ENCODE peak calls at places on chromosomes 2 and 18, in ten cellular contexts. One of them, this sample, is unnamed.

GRCh38 chr18:715626-716025 is 3.2 kb upstream of the ENOSF1 start:
- DNase-seq in type B pancreatic cell: no peak
- DNase-seq in astrocyte of the spinal cord: peak
- DNase-seq in HFF-Myc: no peak
- DNase-seq in upper lobe of right lung: no peak
- DNase-seq in fibroblast of lung: peak
- DNase-seq in nephron progenitor cell: no peak
- DNase-seq in GM23338: no peak
- DNase-seq in AG04449: peak
- DNase-seq in Panc1: no peak
- DNase-seq in this sample: peak

GRCh38 chr2:65527451-65528240 is 95.2 kb upstream of the SPRED2 start:
- DNase-seq in HFF-Myc: no peak
- DNase-seq in fibroblast of lung: no peak
- DNase-seq in AG04449: no peak
- DNase-seq in type B pancreatic cell: no peak
- DNase-seq in Panc1: no peak
- DNase-seq in astrocyte of the spinal cord: no peak
- DNase-seq in upper lobe of right lung: no peak
- DNase-seq in nephron progenitor cell: no peak
- DNase-seq in GM23338: no peak
- DNase-seq in this sample: peak

GRCh38 chr2:204015118-204015842 is 78.7 kb downstream of the ICOS start:
- DNase-seq in type B pancreatic cell: no peak
- DNase-seq in nephron progenitor cell: no peak
- DNase-seq in Panc1: no peak
- DNase-seq in fibroblast of lung: no peak
- DNase-seq in GM23338: no peak
- DNase-seq in astrocyte of the spinal cord: no peak
- DNase-seq in AG04449: no peak
- DNase-seq in upper lobe of right lung: no peak
- DNase-seq in HFF-Myc: no peak
- DNase-seq in this sample: no peak

GRCh38 chr2:231395188-231396057 is at the start of gene B3GNT7:
- DNase-seq in GM23338: peak
- DNase-seq in Panc1: no peak
- DNase-seq in upper lobe of right lung: peak
- DNase-seq in AG04449: no peak
- DNase-seq in fibroblast of lung: no peak
- DNase-seq in HFF-Myc: no peak
- DNase-seq in astrocyte of the spinal cord: no peak
- DNase-seq in nephron progenitor cell: peak
- DNase-seq in type B pancreatic cell: no peak
- DNase-seq in this sample: no peak

GRCh38 chr2:974054-974453 is 23.4 kb downstream of the SNTG2 start:
- DNase-seq in Panc1: no peak
- DNase-seq in nephron progenitor cell: no peak
- DNase-seq in HFF-Myc: no peak
- DNase-seq in upper lobe of right lung: no peak
- DNase-seq in type B pancreatic cell: no peak
- DNase-seq in fibroblast of lung: no peak
- DNase-seq in astrocyte of the spinal cord: no peak
- DNase-seq in GM23338: no peak
- DNase-seq in AG04449: no peak
- DNase-seq in this sample: no peak

GRCh38 chr18:49020621-49021021 is 69.9 kb upstream of the SMAD7 start:
- DNase-seq in GM23338: no peak
- DNase-seq in upper lobe of right lung: peak
- DNase-seq in AG04449: no peak
- DNase-seq in HFF-Myc: no peak
- DNase-seq in fibroblast of lung: no peak
- DNase-seq in nephron progenitor cell: no peak
- DNase-seq in Panc1: no peak
- DNase-seq in astrocyte of the spinal cord: no peak
- DNase-seq in type B pancreatic cell: peak
- DNase-seq in this sample: no peak

GRCh38 chr18:48042431-48042830 is 112.0 kb upstream of the SMAD2 start:
- DNase-seq in nephron progenitor cell: no peak
- DNase-seq in astrocyte of the spinal cord: no peak
- DNase-seq in upper lobe of right lung: peak
- DNase-seq in HFF-Myc: no peak
- DNase-seq in AG04449: no peak
- DNase-seq in Panc1: no peak
- DNase-seq in GM23338: no peak
- DNase-seq in fibroblast of lung: no peak
- DNase-seq in type B pancreatic cell: no peak
- DNase-seq in this sample: no peak

GRCh38 chr2:241559489-241560180 is 1.1 kb downstream of the BOK start:
- DNase-seq in GM23338: peak
- DNase-seq in astrocyte of the spinal cord: peak
- DNase-seq in type B pancreatic cell: no peak
- DNase-seq in fibroblast of lung: peak
- DNase-seq in AG04449: no peak
- DNase-seq in HFF-Myc: no peak
- DNase-seq in Panc1: no peak
- DNase-seq in upper lobe of right lung: peak
- DNase-seq in nephron progenitor cell: peak
- DNase-seq in this sample: peak

GRCh38 chr18:58221060-58221725 is 177.2 kb downstream of the NEDD4L start:
- DNase-seq in AG04449: no peak
- DNase-seq in GM23338: peak
- DNase-seq in type B pancreatic cell: no peak
- DNase-seq in astrocyte of the spinal cord: peak
- DNase-seq in fibroblast of lung: peak
- DNase-seq in nephron progenitor cell: no peak
- DNase-seq in Panc1: peak
- DNase-seq in upper lobe of right lung: no peak
- DNase-seq in HFF-Myc: no peak
- DNase-seq in this sample: peak

GRCh38 chr2:239660390-239661228 is 259.8 kb upstream of the HDAC4 start:
- DNase-seq in fibroblast of lung: no peak
- DNase-seq in astrocyte of the spinal cord: no peak
- DNase-seq in nephron progenitor cell: no peak
- DNase-seq in AG04449: no peak
- DNase-seq in type B pancreatic cell: no peak
- DNase-seq in upper lobe of right lung: no peak
- DNase-seq in GM23338: no peak
- DNase-seq in Panc1: no peak
- DNase-seq in HFF-Myc: no peak
- DNase-seq in this sample: no peak
- TF ChIP-seq CTCF in fibroblast of lung: no peak
- TF ChIP-seq CTCF in astrocyte of the spinal cord: no peak
- TF ChIP-seq CTCF in nephron progenitor cell: no peak
- TF ChIP-seq CTCF in AG04449: no peak
- TF ChIP-seq CTCF in type B pancreatic cell: no peak
- TF ChIP-seq CTCF in upper lobe of right lung: no peak
- TF ChIP-seq CTCF in GM23338: no peak
- TF ChIP-seq CTCF in Panc1: no peak
- TF ChIP-seq CTCF in HFF-Myc: no peak
- TF ChIP-seq CTCF in this sample: no peak

GRCh38 chr2:100730290-100730868 is 89.6 kb upstream of the NPAS2 start:
- DNase-seq in nephron progenitor cell: peak
- DNase-seq in astrocyte of the spinal cord: peak
- DNase-seq in HFF-Myc: peak
- DNase-seq in fibroblast of lung: peak
- DNase-seq in upper lobe of right lung: peak
- DNase-seq in AG04449: no peak
- DNase-seq in GM23338: peak
- DNase-seq in Panc1: no peak
- DNase-seq in type B pancreatic cell: no peak
- DNase-seq in this sample: peak

GRCh38 chr2:100736121-100736915 is 83.6 kb upstream of the NPAS2 start:
- DNase-seq in AG04449: no peak
- DNase-seq in type B pancreatic cell: no peak
- DNase-seq in upper lobe of right lung: no peak
- DNase-seq in HFF-Myc: no peak
- DNase-seq in fibroblast of lung: no peak
- DNase-seq in Panc1: no peak
- DNase-seq in nephron progenitor cell: no peak
- DNase-seq in astrocyte of the spinal cord: no peak
- DNase-seq in GM23338: no peak
- DNase-seq in this sample: no peak

GRCh38 chr2:100731535-100731981 is 88.4 kb upstream of the NPAS2 start:
- DNase-seq in fibroblast of lung: peak
- DNase-seq in HFF-Myc: no peak
- DNase-seq in Panc1: no peak
- DNase-seq in astrocyte of the spinal cord: peak
- DNase-seq in upper lobe of right lung: no peak
- DNase-seq in GM23338: no peak
- DNase-seq in nephron progenitor cell: no peak
- DNase-seq in AG04449: no peak
- DNase-seq in type B pancreatic cell: no peak
- DNase-seq in this sample: no peak

GRCh38 chr2:100733344-100734187 is 86.4 kb upstream of the NPAS2 start:
- DNase-seq in fibroblast of lung: peak
- DNase-seq in Panc1: no peak
- DNase-seq in GM23338: peak
- DNase-seq in upper lobe of right lung: peak
- DNase-seq in HFF-Myc: no peak
- DNase-seq in nephron progenitor cell: peak
- DNase-seq in AG04449: no peak
- DNase-seq in type B pancreatic cell: no peak
- DNase-seq in astrocyte of the spinal cord: peak
- DNase-seq in this sample: peak
- TF ChIP-seq CTCF in fibroblast of lung: no peak
- TF ChIP-seq CTCF in Panc1: no peak
- TF ChIP-seq CTCF in GM23338: no peak
- TF ChIP-seq CTCF in upper lobe of right lung: no peak
- TF ChIP-seq CTCF in HFF-Myc: no peak
- TF ChIP-seq CTCF in nephron progenitor cell: no peak
- TF ChIP-seq CTCF in AG04449: no peak
- TF ChIP-seq CTCF in type B pancreatic cell: peak
- TF ChIP-seq CTCF in astrocyte of the spinal cord: no peak
- TF ChIP-seq CTCF in this sample: no peak

GRCh38 chr2:128313076-128313836 is 5.4 kb downstream of the HS6ST1 start:
- DNase-seq in upper lobe of right lung: no peak
- DNase-seq in Panc1: no peak
- DNase-seq in type B pancreatic cell: peak
- DNase-seq in astrocyte of the spinal cord: no peak
- DNase-seq in nephron progenitor cell: no peak
- DNase-seq in AG04449: no peak
- DNase-seq in GM23338: peak
- DNase-seq in fibroblast of lung: no peak
- DNase-seq in HFF-Myc: no peak
- DNase-seq in this sample: peak
- TF ChIP-seq CTCF in upper lobe of right lung: no peak
- TF ChIP-seq CTCF in Panc1: no peak
- TF ChIP-seq CTCF in type B pancreatic cell: peak
- TF ChIP-seq CTCF in astrocyte of the spinal cord: peak
- TF ChIP-seq CTCF in nephron progenitor cell: peak
- TF ChIP-seq CTCF in AG04449: peak
- TF ChIP-seq CTCF in GM23338: peak
- TF ChIP-seq CTCF in fibroblast of lung: no peak
- TF ChIP-seq CTCF in HFF-Myc: peak
- TF ChIP-seq CTCF in this sample: peak

GRCh38 chr2:219499555-219499954 is 864 bp downstream of the GMPPA start:
- DNase-seq in nephron progenitor cell: no peak
- DNase-seq in AG04449: no peak
- DNase-seq in upper lobe of right lung: no peak
- DNase-seq in GM23338: no peak
- DNase-seq in type B pancreatic cell: no peak
- DNase-seq in astrocyte of the spinal cord: no peak
- DNase-seq in Panc1: no peak
- DNase-seq in HFF-Myc: no peak
- DNase-seq in fibroblast of lung: no peak
- DNase-seq in this sample: no peak

GRCh38 chr2:219499058-219499307 is 292 bp downstream of the GMPPA start:
- DNase-seq in upper lobe of right lung: no peak
- DNase-seq in astrocyte of the spinal cord: no peak
- DNase-seq in Panc1: no peak
- DNase-seq in HFF-Myc: no peak
- DNase-seq in GM23338: no peak
- DNase-seq in nephron progenitor cell: no peak
- DNase-seq in type B pancreatic cell: no peak
- DNase-seq in AG04449: no peak
- DNase-seq in fibroblast of lung: no peak
- DNase-seq in this sample: no peak

GRCh38 chr2:219498280-219499057 is at the start of gene GMPPA:
- DNase-seq in GM23338: peak
- DNase-seq in astrocyte of the spinal cord: peak
- DNase-seq in Panc1: peak
- DNase-seq in HFF-Myc: peak
- DNase-seq in upper lobe of right lung: peak
- DNase-seq in fibroblast of lung: peak
- DNase-seq in AG04449: peak
- DNase-seq in nephron progenitor cell: peak
- DNase-seq in type B pancreatic cell: peak
- DNase-seq in this sample: peak

GRCh38 chr2:219501441-219501840 is 2.8 kb downstream of the GMPPA start:
- DNase-seq in fibroblast of lung: no peak
- DNase-seq in GM23338: no peak
- DNase-seq in nephron progenitor cell: no peak
- DNase-seq in astrocyte of the spinal cord: no peak
- DNase-seq in HFF-Myc: no peak
- DNase-seq in upper lobe of right lung: no peak
- DNase-seq in AG04449: no peak
- DNase-seq in type B pancreatic cell: no peak
- DNase-seq in Panc1: no peak
- DNase-seq in this sample: no peak

DNA sequence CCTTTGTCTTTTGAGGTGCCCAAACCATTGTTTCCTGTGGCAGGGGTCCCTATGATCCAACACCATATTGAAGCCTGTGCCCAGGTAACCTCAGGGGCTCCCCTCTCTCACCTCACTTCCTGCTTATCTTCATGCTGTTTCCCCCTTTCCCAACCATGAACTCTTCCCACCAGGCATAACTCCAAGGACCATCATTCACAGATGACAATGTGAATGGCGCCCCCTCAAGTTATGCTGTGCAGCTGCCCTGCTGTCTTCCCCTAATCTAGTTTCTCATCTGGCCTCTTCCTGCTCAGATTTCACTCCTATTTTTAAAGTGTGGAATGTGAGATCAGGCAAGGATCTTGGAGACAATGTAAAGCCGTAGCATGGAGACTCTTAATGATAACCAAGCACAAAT is 1.4 kb downstream of the GMPPA start:
- DNase-seq in fibroblast of lung: peak
- DNase-seq in HFF-Myc: no peak
- DNase-seq in upper lobe of right lung: no peak
- DNase-seq in nephron progenitor cell: no peak
- DNase-seq in GM23338: peak
- DNase-seq in AG04449: no peak
- DNase-seq in astrocyte of the spinal cord: no peak
- DNase-seq in type B pancreatic cell: no peak
- DNase-seq in Panc1: no peak
- DNase-seq in this sample: peak
- TF ChIP-seq CTCF in fibroblast of lung: no peak
- TF ChIP-seq CTCF in HFF-Myc: peak
- TF ChIP-seq CTCF in upper lobe of right lung: no peak
- TF ChIP-seq CTCF in nephron progenitor cell: no peak
- TF ChIP-seq CTCF in GM23338: peak
- TF ChIP-seq CTCF in AG04449: peak
- TF ChIP-seq CTCF in astrocyte of the spinal cord: peak
- TF ChIP-seq CTCF in type B pancreatic cell: peak
- TF ChIP-seq CTCF in Panc1: no peak
- TF ChIP-seq CTCF in this sample: peak

GRCh38 chr2:72886505-72887031 is 640 bp upstream of the SPR start:
- DNase-seq in upper lobe of right lung: no peak
- DNase-seq in nephron progenitor cell: no peak
- DNase-seq in Panc1: no peak
- DNase-seq in type B pancreatic cell: no peak
- DNase-seq in HFF-Myc: no peak
- DNase-seq in astrocyte of the spinal cord: no peak
- DNase-seq in GM23338: no peak
- DNase-seq in AG04449: no peak
- DNase-seq in fibroblast of lung: no peak
- DNase-seq in this sample: no peak
- TF ChIP-seq CTCF in upper lobe of right lung: no peak
- TF ChIP-seq CTCF in nephron progenitor cell: no peak
- TF ChIP-seq CTCF in Panc1: no peak
- TF ChIP-seq CTCF in type B pancreatic cell: no peak
- TF ChIP-seq CTCF in HFF-Myc: no peak
- TF ChIP-seq CTCF in astrocyte of the spinal cord: no peak
- TF ChIP-seq CTCF in GM23338: no peak
- TF ChIP-seq CTCF in AG04449: no peak
- TF ChIP-seq CTCF in fibroblast of lung: no peak
- TF ChIP-seq CTCF in this sample: no peak